ENCODE peak calls at places on chromosomes 16 and 17, in seven cellular contexts. G, U, B, R, S, I and J are unnamed samples.

GRCh38 chr17:5225668-5226457 is 8.8 kb downstream of the SCIMP start:
- DNase-seq in G (no peak), U (no peak), B (no peak), R (no peak), S (no peak), I (no peak), J (no peak)

GRCh38 chr17:17044846-17045561 is 2.7 kb downstream of the MPRIP start:
- DNase-seq in G (no peak), U (no peak), B (peak; percentile 66), R (no peak), S (no peak), I (peak; percentile 25), J (no peak)

GRCh38 chr16:31141489-31142108 is 6.1 kb upstream of the PRSS8 start:
- DNase-seq in G (no peak), U (no peak), B (no peak), R (no peak), S (no peak), I (peak; percentile 27), J (no peak)

GRCh38 chr17:43745541-43745940 is 13.1 kb downstream of the SOST start:
- DNase-seq in G (no peak), U (no peak), B (no peak), R (no peak), S (no peak), I (no peak), J (no peak)

GRCh38 chr17:1928976-1929375 is 96.2 kb downstream of the RTN4RL1 start:
- DNase-seq in G (no peak), U (no peak), B (no peak), R (peak; percentile 68), S (no peak), I (no peak), J (no peak)

GRCh38 chr16:88503374-88503770 is 50.3 kb downstream of the ZFPM1 start:
- DNase-seq in G (no peak), U (no peak), B (no peak), R (no peak), S (no peak), I (no peak), J (no peak)

GRCh38 chr16:71421911-71422310 is 19.9 kb downstream of the TLE7 start:
- DNase-seq in G (no peak), U (no peak), B (no peak), R (no peak), S (peak; percentile 32), I (no peak), J (no peak)

GRCh38 chr17:48228720-48229119 is 121.2 kb downstream of the SNX11 start:
- DNase-seq in G (no peak), U (no peak), B (no peak), R (no peak), S (no peak), I (no peak), J (no peak)

GRCh38 chr17:58060596-58061191 is 22.5 kb upstream of the DYNLL2 start:
- DNase-seq in G (no peak), U (no peak), B (peak; percentile 76), R (peak; percentile 72), S (no peak), I (no peak), J (no peak)

GRCh38 chr16:10961231-10961630 is 16.9 kb downstream of the CLEC16A start:
- DNase-seq in G (no peak), U (no peak), B (peak; percentile 89), R (no peak), S (no peak), I (peak; percentile 74), J (no peak)

GRCh38 chr17:7355053-7355452 is at the start of gene TMEM95:
- DNase-seq in G (no peak), U (no peak), B (peak; percentile 45), R (peak; percentile 53), S (peak; percentile 47), I (no peak), J (no peak)

GRCh38 chr16:17070882-17071592 is 399.7 kb downstream of the XYLT1 start:
- DNase-seq in G (peak; percentile 29), U (peak; percentile 88), B (peak; percentile 74), R (no peak), S (no peak), I (no peak), J (no peak)

GRCh38 chr17:35338230-35338629 is 35.2 kb downstream of the SLFN11 start:
- DNase-seq in G (no peak), U (no peak), B (no peak), R (no peak), S (no peak), I (no peak), J (no peak)

GRCh38 chr17:38357488-38358123 is 6.0 kb downstream of the SOCS7 start:
- DNase-seq in G (no peak), U (no peak), B (no peak), R (no peak), S (no peak), I (no peak), J (no peak)

GRCh38 chr16:31181102-31181830 is 1.3 kb downstream of the FUS start:
- DNase-seq in G (no peak), U (no peak), B (peak; percentile 41), R (peak; percentile 36), S (peak; percentile 31), I (peak; percentile 39), J (no peak)

GRCh38 chr17:66633322-66633965 is 201.5 kb upstream of the CACNG5 start:
- DNase-seq in G (no peak), U (peak; percentile 3), B (no peak), R (no peak), S (no peak), I (no peak), J (no peak)

GRCh38 chr17:58531661-58532554 is 17.5 kb upstream of the MTMR4 start:
- DNase-seq in G (no peak), U (peak; percentile 27), B (peak; percentile 80), R (peak; percentile 73), S (peak; percentile 55), I (no peak), J (no peak)

GRCh38 chr17:42702446-42702845 is 20.1 kb downstream of the CNTNAP1 start:
- DNase-seq in G (no peak), U (no peak), B (no peak), R (no peak), S (no peak), I (no peak), J (no peak)

GRCh38 chr16:49009204-49009603 is 272.4 kb downstream of the CBLN1 start:
- DNase-seq in G (no peak), U (no peak), B (no peak), R (no peak), S (no peak), I (no peak), J (no peak)

GRCh38 chr17:46811978-46812583 is 6.4 kb downstream of the WNT3 start:
- DNase-seq in G (no peak), U (no peak), B (peak; percentile 76), R (no peak), S (no peak), I (peak; percentile 41), J (no peak)

GRCh38 chr16:87603684-87604571 is 1.6 kb downstream of the JPH3 start:
- DNase-seq in G (no peak), U (no peak), B (no peak), R (no peak), S (no peak), I (no peak), J (no peak)

GRCh38 chr16:81071816-81072215 is 5.2 kb downstream of the C16orf46 start:
- DNase-seq in G (no peak), U (no peak), B (no peak), R (no peak), S (no peak), I (peak; percentile 71), J (no peak)

GRCh38 chr16:15643453-15644305 is 725 bp upstream of the MARF1 start:
- DNase-seq in G (no peak), U (no peak), B (peak; percentile 70), R (no peak), S (peak; percentile 33), I (peak; percentile 43), J (no peak)

GRCh38 chr17:55311767-55312375 is 47.1 kb downstream of the HLF start:
- DNase-seq in G (no peak), U (no peak), B (no peak), R (no peak), S (no peak), I (no peak), J (no peak)

GRCh38 chr17:1783834-1784611 is 22.2 kb downstream of the SERPINF1 start:
- DNase-seq in G (peak; percentile 60), U (peak; percentile 40), B (peak; percentile 89), R (peak; percentile 75), S (no peak), I (no peak), J (peak; percentile 97)

GRCh38 chr16:83705856-83706255 is 101.9 kb upstream of the HSBP1 start:
- DNase-seq in G (no peak), U (no peak), B (peak; percentile 72), R (no peak), S (no peak), I (peak; percentile 91), J (no peak)

GRCh38 chr17:43637563-43638323 is 24.0 kb downstream of the MEOX1 start:
- DNase-seq in G (no peak), U (no peak), B (no peak), R (no peak), S (no peak), I (no peak), J (no peak)